ENCODE peak calls at places on chromosomes 13 and 19, in four cellular contexts. Q, U, E and K are unnamed samples.

GRCh38 chr13:97976551-97977375 is 23.3 kb downstream of the IPO5 start:
- DNase-seq in U (no peak), Q (peak), E (no peak), K (peak)

GRCh38 chr13:37669845-37670244 is 71.3 kb upstream of the POSTN start:
- DNase-seq in U (no peak), E (no peak), Q (no peak), K (no peak)

GRCh38 chr19:10009269-10009665 is 1.0 kb downstream of the COL5A3 start:
- DNase-seq in Q (peak), E (peak), U (peak), K (peak)

GRCh38 chr19:16497042-16497441 is 848 bp downstream of the C19orf44 start:
- DNase-seq in E (no peak), U (no peak), Q (no peak), K (no peak)

GRCh38 chr19:8571006-8571411 is 6.2 kb downstream of the MYO1F start:
- DNase-seq in U (no peak), E (no peak), Q (no peak), K (peak)

GRCh38 chr19:17488593-17489391 is 18.5 kb downstream of the SLC27A1 start:
- DNase-seq in Q (peak), E (peak), U (no peak), K (peak)

GRCh38 chr13:92716749-92717148 is 509.9 kb upstream of the GPC6 start:
- DNase-seq in U (peak), Q (no peak), E (no peak), K (no peak)

GRCh38 chr13:65597839-65598818 is 1632.0 kb downstream of the PCDH9 start:
- DNase-seq in U (peak), E (no peak), Q (no peak), K (no peak)

GRCh38 chr13:114146629-114147028 is 14.2 kb upstream of the RASA3 start:
- DNase-seq in E (no peak), U (no peak), Q (peak), K (no peak)

GRCh38 chr13:75480691-75481175 is 1.2 kb downstream of the TBC1D4 start:
- DNase-seq in U (no peak), Q (peak), E (peak), K (peak)

GRCh38 chr19:16627928-16628182 is 149 bp downstream of the MED26 start:
- DNase-seq in Q (no peak), E (no peak), U (no peak), K (no peak)

GRCh38 chr19:13794388-13794751 is 873 bp upstream of the ZSWIM4 start:
- DNase-seq in U (peak), Q (no peak), E (peak), K (no peak)

GRCh38 chr13:31769581-31769980 is 30.3 kb downstream of the RXFP2 start:
- DNase-seq in Q (no peak), E (no peak), U (no peak), K (no peak)

GRCh38 chr13:46121597-46122163 is 16.8 kb upstream of the CPB2 start:
- DNase-seq in U (no peak), Q (no peak), E (no peak), K (no peak)

GRCh38 chr13:108915634-108916497 is 286.5 kb downstream of the MYO16 start:
- DNase-seq in U (peak), E (peak), Q (no peak), K (peak)

GRCh38 chr13:85091835-85092234 is 707.4 kb downstream of the SLITRK6 start:
- DNase-seq in Q (no peak), E (no peak), U (no peak), K (no peak)

GRCh38 chr19:42281175-42282035 is 12.4 kb downstream of the CIC start:
- DNase-seq in U (no peak), Q (no peak), E (peak), K (peak)